ENCODE peak calls at places on chromosomes 1 and 21, in eight cellular contexts. M, C, S, E, U, R, J and G are unnamed samples.

GRCh38 chr21:35933466-35933865 is 126.9 kb downstream of the SETD4 start:
- DNase-seq in E (peak), M (no peak), S (peak), R (peak), C (no peak), U (no peak), J (peak), G (no peak)

GRCh38 chr1:2213576-2214505 is 14.3 kb upstream of the SKI start:
- DNase-seq in E (peak), M (no peak), U (no peak), J (no peak), C (peak), S (peak), R (no peak), G (peak)

GRCh38 chr21:32094792-32095191 is 184.1 kb downstream of the MIS18A start:
- DNase-seq in S (peak), C (no peak), E (no peak), R (peak), U (no peak), M (no peak), J (peak), G (no peak)

GRCh38 chr1:183611021-183611420 is 20.8 kb upstream of the NCF2 start:
- DNase-seq in C (no peak), U (no peak), E (no peak), R (no peak), J (no peak), S (no peak), M (no peak), G (no peak)

GRCh38 chr1:68464891-68465290 is 15.1 kb upstream of the RPE65 start:
- DNase-seq in S (no peak), U (no peak), M (no peak), E (no peak), R (no peak), J (no peak), C (no peak), G (no peak)

GRCh38 chr1:62230724-62231123 is 36.1 kb downstream of the L1TD1 start:
- DNase-seq in U (no peak), R (peak), M (no peak), E (no peak), C (no peak), S (peak), J (peak), G (no peak)

GRCh38 chr21:44800971-44801467 is 601 bp downstream of the UBE2G2 start:
- DNase-seq in C (no peak), J (peak), E (no peak), S (peak), U (no peak), R (peak), M (no peak), G (no peak)

GRCh38 chr1:46131727-46132528 is 501 bp downstream of the PIK3R3 start:
- DNase-seq in J (no peak), R (peak), M (peak), U (peak), E (peak), S (peak), C (no peak), G (no peak)

GRCh38 chr1:91374086-91374485 is 30.6 kb downstream of the HFM1 start:
- DNase-seq in J (no peak), S (no peak), E (no peak), C (no peak), R (no peak), U (no peak), M (no peak), G (no peak)

GRCh38 chr1:31782066-31782762 is 18.1 kb upstream of the ADGRB2 start:
- DNase-seq in J (no peak), C (no peak), S (peak), U (no peak), R (no peak), M (no peak), E (no peak), G (no peak)

GRCh38 chr1:106924360-106924759 is 132.1 kb upstream of the PRMT6 start:
- DNase-seq in R (no peak), S (peak), J (no peak), M (no peak), C (no peak), E (no peak), U (no peak), G (no peak)

GRCh38 chr1:182391362-182392044 is at the start of gene GLUL:
- DNase-seq in M (peak), U (peak), E (peak), S (peak), R (peak), J (peak), C (peak), G (peak)

GRCh38 chr1:219665089-219665488 is 52.2 kb upstream of the ZC3H11B start:
- DNase-seq in U (no peak), M (no peak), R (no peak), E (no peak), J (no peak), S (no peak), C (no peak), G (no peak)

GRCh38 chr1:119364640-119365039 is 3.9 kb upstream of the HAO2 start:
- DNase-seq in J (no peak), E (no peak), C (no peak), M (no peak), U (no peak), R (no peak), S (no peak), G (no peak)

GRCh38 chr1:2499986-2500596 is 24.0 kb downstream of the PLCH2 start:
- DNase-seq in S (no peak), J (no peak), M (peak), R (no peak), C (no peak), U (no peak), E (no peak), G (no peak)

GRCh38 chr21:37266515-37267221 is 466 bp downstream of the VPS26C start:
- DNase-seq in U (peak), M (no peak), J (no peak), R (peak), C (peak), S (peak), E (no peak), G (peak)

GRCh38 chr1:45792744-45793143 is 10.7 kb upstream of the MAST2 start:
- DNase-seq in R (no peak), U (no peak), M (no peak), C (no peak), E (no peak), J (no peak), S (no peak), G (no peak)

GRCh38 chr21:31945116-31945515 is 72.3 kb downstream of the HUNK start:
- DNase-seq in C (no peak), R (no peak), J (no peak), M (no peak), U (no peak), E (no peak), S (no peak), G (no peak)

GRCh38 chr1:181646723-181647122 is 163.4 kb downstream of the CACNA1E start:
- DNase-seq in J (no peak), R (no peak), U (no peak), M (no peak), E (no peak), S (no peak), C (no peak), G (no peak)

GRCh38 chr1:159827102-159827490 is 423 bp downstream of the SLAMF8 start:
- DNase-seq in S (no peak), M (no peak), E (no peak), J (no peak), U (no peak), R (no peak), C (peak), G (no peak)

GRCh38 chr1:5729636-5730145 is 262.5 kb downstream of the NPHP4 start:
- DNase-seq in E (no peak), C (no peak), M (no peak), R (no peak), U (no peak), J (no peak), S (no peak), G (no peak)

GRCh38 chr1:107895403-107896181 is 69.4 kb downstream of the VAV3 start:
- DNase-seq in U (no peak), E (no peak), C (no peak), J (no peak), S (no peak), R (no peak), M (no peak), G (no peak)

GRCh38 chr1:67880056-67880601 is 46.9 kb upstream of the GNG12 start:
- DNase-seq in R (peak), C (no peak), E (no peak), J (no peak), M (no peak), S (peak), U (no peak), G (no peak)